ENCODE peak calls at places on chromosomes 5 and 9, in four cellular contexts. W is HepG2, T is K562, A is GM12878. B is an unnamed sample.

GRCh38 chr9:82934949-82935348 is 128.0 kb downstream of the RASEF start:
- DNase-seq in T (no peak), W (peak), A (no peak), B (no peak)

GRCh38 chr5:61280766-61281427 is 51.2 kb upstream of the ZSWIM6 start:
- DNase-seq in A (no peak), T (no peak), W (no peak), B (no peak)

GRCh38 chr9:110029422-110029814 is 178.5 kb downstream of the C9orf152 start:
- DNase-seq in T (no peak), A (no peak), W (peak), B (no peak)

GRCh38 chr5:39072915-39073758 is 1.1 kb downstream of the RICTOR start:
- DNase-seq in W (peak), T (peak), A (peak), B (peak)

GRCh38 chr9:116978155-116978554 is 291.1 kb downstream of the TRIM32 start:
- DNase-seq in A (no peak), T (no peak), W (no peak), B (no peak)

GRCh38 chr5:92886751-92887150 is 694.3 kb downstream of the NR2F1-AS1 start:
- DNase-seq in W (no peak), T (no peak), A (no peak), B (no peak)

GRCh38 chr5:145811834-145812625 is 23.1 kb downstream of the PRELID2 start:
- DNase-seq in A (no peak), T (no peak), W (peak), B (no peak)

GRCh38 chr5:115541586-115541985 is 3.0 kb downstream of the FEM1C start:
- DNase-seq in A (no peak), W (peak), T (no peak), B (no peak)

GRCh38 chr5:134088291-134088690 is 26.2 kb upstream of the TCF7 start:
- DNase-seq in W (no peak), A (no peak), T (no peak), B (no peak)

GRCh38 chr9:131744171-131744714 is 4.4 kb upstream of the RAPGEF1 start:
- DNase-seq in W (peak), T (no peak), A (no peak), B (no peak)

GRCh38 chr9:128149001-128149701 is at the start of gene LCN2:
- DNase-seq in W (no peak), A (no peak), T (peak), B (no peak)

GRCh38 chr5:39024005-39024404 is 50.2 kb downstream of the RICTOR start:
- DNase-seq in W (no peak), A (no peak), T (no peak), B (no peak)

GRCh38 chr5:41408676-41409443 is 101.5 kb downstream of the PLCXD3 start:
- DNase-seq in W (no peak), A (no peak), T (no peak), B (no peak)

GRCh38 chr5:19777363-19777762 is 210.6 kb downstream of the CDH18 start:
- DNase-seq in W (no peak), A (no peak), T (no peak), B (no peak)

GRCh38 chr5:131357739-131358561 is 94.1 kb downstream of the CDC42SE2 start:
- DNase-seq in W (no peak), A (no peak), T (no peak), B (no peak)

GRCh38 chr5:57488308-57488955 is 5.8 kb upstream of the ACTBL2 start:
- DNase-seq in T (no peak), A (no peak), W (no peak), B (no peak)
- TF ChIP-seq FOXM1 in T (no peak), A (no peak), W (no peak), B (no peak)

GRCh38 chr5:30385754-30386153 is 807.7 kb upstream of the CDH6 start:
- DNase-seq in T (no peak), W (no peak), A (no peak), B (no peak)
- TF ChIP-seq REST in T (no peak), W (no peak), A (no peak), B (no peak)

GRCh38 chr9:98216391-98216790 is 24.0 kb upstream of the CORO2A start:
- DNase-seq in A (no peak), T (no peak), W (no peak), B (no peak)

GRCh38 chr9:98215821-98216220 is 23.4 kb upstream of the CORO2A start:
- DNase-seq in A (no peak), W (no peak), T (no peak), B (peak)

GRCh38 chr9:98217255-98217654 is 24.8 kb upstream of the CORO2A start:
- DNase-seq in A (no peak), W (no peak), T (no peak), B (no peak)

GRCh38 chr9:98214811-98215210 is 22.4 kb upstream of the CORO2A start:
- DNase-seq in W (no peak), T (no peak), A (no peak), B (no peak)

DNA sequence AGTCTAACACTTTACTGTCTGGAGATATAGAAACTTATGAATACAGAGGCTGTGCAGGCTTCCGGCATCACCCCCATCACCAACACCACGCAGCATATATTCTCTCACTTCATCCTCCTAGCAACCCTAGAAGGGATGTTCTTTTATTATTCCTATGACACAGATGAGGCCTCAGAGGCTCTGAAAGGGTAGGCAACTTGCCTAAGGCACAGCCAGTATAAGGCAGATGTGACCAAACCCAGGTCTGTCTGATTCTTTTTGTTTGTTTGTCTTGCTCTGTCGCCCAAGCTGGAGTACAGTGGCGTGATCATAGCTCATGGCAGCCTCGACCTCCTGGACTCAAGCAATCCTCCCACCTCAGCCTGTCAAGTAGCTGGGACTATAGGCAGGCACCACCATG is 22.8 kb upstream of the CORO2A start:
- DNase-seq in T (no peak), W (no peak), A (no peak), B (no peak)
- TF ChIP-seq FOXM1 in T (no peak), W (no peak), A (no peak), B (no peak)

DNA sequence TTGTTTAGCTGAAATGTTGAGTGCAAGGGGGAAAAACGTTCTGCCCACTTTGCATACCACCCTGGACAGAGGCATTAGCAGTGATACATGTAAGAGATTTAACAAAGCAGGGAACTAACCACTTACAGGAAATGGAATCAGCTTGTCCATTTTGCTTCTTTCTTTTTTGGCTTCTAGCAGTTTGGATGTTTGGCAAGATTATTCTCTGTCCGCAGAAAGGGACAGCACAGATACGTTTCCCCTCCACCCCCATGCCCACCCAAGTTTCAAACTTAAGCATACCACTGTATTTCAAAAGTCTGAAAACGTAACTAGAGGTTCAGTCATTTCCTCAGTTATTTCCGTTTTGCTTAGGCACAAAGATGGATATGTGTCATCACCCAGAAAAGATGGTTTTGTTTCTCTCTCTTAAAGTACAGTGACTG is 118.4 kb downstream of the GDNF start:
- DNase-seq in A (peak), W (no peak), T (no peak), B (no peak)
- TF ChIP-seq REST in A (peak), W (no peak), T (no peak), B (peak)

DNA sequence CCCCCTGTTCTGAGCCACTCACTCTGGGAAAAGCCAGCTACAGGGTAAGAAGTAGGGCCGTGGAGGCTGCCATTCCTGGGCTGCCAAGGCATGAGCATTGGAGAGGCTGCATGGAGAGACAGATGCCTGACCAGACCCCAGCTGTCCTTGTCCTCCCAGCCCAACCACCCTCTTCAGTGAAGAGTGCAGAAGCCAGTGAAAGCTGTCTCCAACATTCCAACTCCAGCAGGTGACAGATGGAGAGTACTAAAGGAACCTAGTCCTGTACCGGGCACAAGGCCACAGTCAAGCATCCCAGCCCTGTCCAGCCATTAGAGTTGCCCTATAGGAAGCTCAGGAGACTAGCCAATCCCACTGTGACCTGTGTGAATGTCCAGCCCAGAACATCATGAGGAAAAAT is 165.1 kb downstream of the DIRAS2 start:
- DNase-seq in W (no peak), T (no peak), A (no peak), B (no peak)
- TF ChIP-seq FOXM1 in W (no peak), T (no peak), A (no peak), B (no peak)

GRCh38 chr9:135272608-135273007 is 185.1 kb downstream of the OLFM1 start:
- DNase-seq in W (no peak), A (no peak), T (no peak), B (no peak)

GRCh38 chr9:135275163-135275925 is 187.9 kb downstream of the OLFM1 start:
- DNase-seq in T (no peak), A (no peak), W (no peak), B (no peak)

GRCh38 chr9:135275926-135276289 is 188.4 kb downstream of the OLFM1 start:
- DNase-seq in W (no peak), T (no peak), A (no peak), B (no peak)

GRCh38 chr9:135269912-135270630 is 182.6 kb downstream of the OLFM1 start:
- DNase-seq in T (no peak), W (no peak), A (no peak), B (no peak)

DNA sequence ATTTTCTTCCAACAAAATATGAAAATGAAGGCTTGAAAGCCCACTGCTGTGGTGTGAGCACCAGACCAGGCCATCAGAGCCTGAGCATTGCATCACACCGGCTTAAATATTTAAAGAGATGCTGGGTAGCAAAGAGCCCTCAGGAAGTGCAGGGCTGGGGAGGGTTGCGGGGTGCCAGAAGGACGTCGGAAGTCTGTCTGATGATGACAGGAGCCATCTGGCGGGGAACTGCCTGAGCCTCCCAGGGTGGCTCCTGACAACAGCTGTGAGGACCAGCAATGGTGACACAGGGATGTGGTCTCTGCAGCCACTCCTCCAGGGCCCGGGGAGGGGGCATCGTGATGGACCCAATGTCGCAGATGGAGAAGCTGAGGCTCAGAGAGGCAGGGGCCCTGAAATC is 185.6 kb downstream of the OLFM1 start:
- DNase-seq in A (no peak), W (no peak), T (no peak), B (no peak)
- TF ChIP-seq REST in A (no peak), W (no peak), T (no peak), B (no peak)

B was measured in SK-N-SH.